ENCODE peak calls at places on chromosome 4, in eight cellular contexts. One of them, this sample, is unnamed.

GRCh38 chr4:187598246-187598645 is 397.3 kb upstream of the ZFP42 start:
- DNase-seq in lower lobe of right lung: no peak
- DNase-seq in A549: no peak
- DNase-seq in K562: no peak
- DNase-seq in CD8-positive, alpha-beta memory T cell: no peak
- DNase-seq in H9: no peak
- DNase-seq in CD8-positive, alpha-beta T cell: no peak
- DNase-seq in esophagus squamous epithelium: no peak
- DNase-seq in this sample: no peak

GRCh38 chr4:88257726-88258125 is 26.6 kb downstream of the PPM1K start:
- DNase-seq in lower lobe of right lung: no peak
- DNase-seq in A549: no peak
- DNase-seq in K562: no peak
- DNase-seq in CD8-positive, alpha-beta memory T cell: no peak
- DNase-seq in H9: no peak
- DNase-seq in CD8-positive, alpha-beta T cell: no peak
- DNase-seq in esophagus squamous epithelium: no peak
- DNase-seq in this sample: no peak

GRCh38 chr4:134327274-134328122 is 125.9 kb upstream of the PABPC4L start:
- DNase-seq in lower lobe of right lung: no peak
- DNase-seq in A549: no peak
- DNase-seq in K562: peak; percentile 77
- DNase-seq in CD8-positive, alpha-beta memory T cell: no peak
- DNase-seq in H9: no peak
- DNase-seq in CD8-positive, alpha-beta T cell: no peak
- DNase-seq in esophagus squamous epithelium: no peak
- DNase-seq in this sample: no peak

GRCh38 chr4:187782425-187782824 is 213.1 kb upstream of the ZFP42 start:
- DNase-seq in lower lobe of right lung: no peak
- DNase-seq in A549: no peak
- DNase-seq in K562: no peak
- DNase-seq in CD8-positive, alpha-beta memory T cell: no peak
- DNase-seq in H9: no peak
- DNase-seq in CD8-positive, alpha-beta T cell: no peak
- DNase-seq in esophagus squamous epithelium: no peak
- DNase-seq in this sample: no peak

GRCh38 chr4:47469951-47470350 is 6.4 kb upstream of the COMMD8 start:
- DNase-seq in lower lobe of right lung: no peak
- DNase-seq in A549: no peak
- DNase-seq in K562: no peak
- DNase-seq in CD8-positive, alpha-beta memory T cell: no peak
- DNase-seq in H9: no peak
- DNase-seq in CD8-positive, alpha-beta T cell: no peak
- DNase-seq in esophagus squamous epithelium: no peak
- DNase-seq in this sample: no peak

GRCh38 chr4:120921456-120922389 is 803 bp downstream of the PRDM5 start:
- DNase-seq in lower lobe of right lung: peak; percentile 75
- DNase-seq in A549: peak; percentile 61
- DNase-seq in K562: no peak
- DNase-seq in CD8-positive, alpha-beta memory T cell: no peak
- DNase-seq in H9: peak; percentile 53
- DNase-seq in CD8-positive, alpha-beta T cell: no peak
- DNase-seq in esophagus squamous epithelium: no peak
- DNase-seq in this sample: peak; percentile 1

GRCh38 chr4:75498041-75498440 is 16.2 kb downstream of the RCHY1 start:
- DNase-seq in lower lobe of right lung: no peak
- DNase-seq in A549: no peak
- DNase-seq in K562: no peak
- DNase-seq in CD8-positive, alpha-beta memory T cell: no peak
- DNase-seq in H9: no peak
- DNase-seq in CD8-positive, alpha-beta T cell: no peak
- DNase-seq in esophagus squamous epithelium: no peak
- DNase-seq in this sample: no peak

GRCh38 chr4:183832776-183833450 is 72.2 kb upstream of the STOX2 start:
- DNase-seq in lower lobe of right lung: no peak
- DNase-seq in A549: no peak
- DNase-seq in K562: no peak
- DNase-seq in CD8-positive, alpha-beta memory T cell: no peak
- DNase-seq in H9: no peak
- DNase-seq in CD8-positive, alpha-beta T cell: no peak
- DNase-seq in esophagus squamous epithelium: no peak
- DNase-seq in this sample: no peak

GRCh38 chr4:98642991-98643426 is 15.4 kb downstream of the TSPAN5 start:
- DNase-seq in lower lobe of right lung: no peak
- DNase-seq in A549: peak; percentile 71
- DNase-seq in K562: no peak
- DNase-seq in CD8-positive, alpha-beta memory T cell: no peak
- DNase-seq in H9: no peak
- DNase-seq in CD8-positive, alpha-beta T cell: no peak
- DNase-seq in esophagus squamous epithelium: no peak
- DNase-seq in this sample: no peak

DNA sequence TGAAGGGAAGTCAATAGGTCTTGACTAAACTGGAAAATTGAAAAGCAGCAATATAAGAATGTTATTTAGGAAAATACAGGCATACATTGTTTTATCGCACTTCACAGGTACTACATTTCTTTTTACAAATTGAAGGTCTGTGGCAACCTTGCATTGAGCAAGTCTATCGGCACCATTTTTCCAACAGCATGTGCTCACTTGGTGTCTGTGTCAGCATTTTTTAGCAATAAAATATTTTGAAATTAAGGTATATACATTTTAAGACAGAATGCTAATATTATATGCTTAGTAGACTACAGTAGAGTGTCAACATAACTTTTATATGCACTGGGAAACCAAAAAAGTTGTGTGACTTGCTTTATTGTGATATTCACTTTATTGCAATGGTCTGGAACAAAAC is 67.5 kb downstream of the HTRA3 start:
- DNase-seq in lower lobe of right lung: no peak
- DNase-seq in A549: no peak
- DNase-seq in K562: no peak
- DNase-seq in CD8-positive, alpha-beta memory T cell: no peak
- DNase-seq in H9: no peak
- DNase-seq in CD8-positive, alpha-beta T cell: no peak
- DNase-seq in esophagus squamous epithelium: no peak
- DNase-seq in this sample: no peak
- H3K9me3 ChIP-seq in lower lobe of right lung: no peaks in the 10 kb centered on the region
- H3K9me3 ChIP-seq in A549: no peaks in the 10 kb centered on the region
- H3K9me3 ChIP-seq in K562: peaks cover 14% of the 10 kb centered on the region
- H3K9me3 ChIP-seq in CD8-positive, alpha-beta memory T cell: no peaks in the 10 kb centered on the region
- H3K9me3 ChIP-seq in H9: no peaks in the 10 kb centered on the region
- H3K9me3 ChIP-seq in CD8-positive, alpha-beta T cell: no peaks in the 10 kb centered on the region
- H3K9me3 ChIP-seq in esophagus squamous epithelium: no peaks in the 10 kb centered on the region
- H3K9me3 ChIP-seq in this sample: no peaks in the 10 kb centered on the region

GRCh38 chr4:37745946-37746345 is 59.8 kb upstream of the RELL1 start:
- DNase-seq in lower lobe of right lung: no peak
- DNase-seq in A549: no peak
- DNase-seq in K562: no peak
- DNase-seq in CD8-positive, alpha-beta memory T cell: no peak
- DNase-seq in H9: no peak
- DNase-seq in CD8-positive, alpha-beta T cell: no peak
- DNase-seq in esophagus squamous epithelium: no peak
- DNase-seq in this sample: no peak

GRCh38 chr4:37748546-37748945 is 62.4 kb upstream of the RELL1 start:
- DNase-seq in lower lobe of right lung: no peak
- DNase-seq in A549: no peak
- DNase-seq in K562: no peak
- DNase-seq in CD8-positive, alpha-beta memory T cell: no peak
- DNase-seq in H9: no peak
- DNase-seq in CD8-positive, alpha-beta T cell: no peak
- DNase-seq in esophagus squamous epithelium: no peak
- DNase-seq in this sample: no peak

GRCh38 chr4:37754410-37755185 is 68.4 kb upstream of the RELL1 start:
- DNase-seq in lower lobe of right lung: no peak
- DNase-seq in A549: no peak
- DNase-seq in K562: no peak
- DNase-seq in CD8-positive, alpha-beta memory T cell: no peak
- DNase-seq in H9: no peak
- DNase-seq in CD8-positive, alpha-beta T cell: no peak
- DNase-seq in esophagus squamous epithelium: no peak
- DNase-seq in this sample: no peak

DNA sequence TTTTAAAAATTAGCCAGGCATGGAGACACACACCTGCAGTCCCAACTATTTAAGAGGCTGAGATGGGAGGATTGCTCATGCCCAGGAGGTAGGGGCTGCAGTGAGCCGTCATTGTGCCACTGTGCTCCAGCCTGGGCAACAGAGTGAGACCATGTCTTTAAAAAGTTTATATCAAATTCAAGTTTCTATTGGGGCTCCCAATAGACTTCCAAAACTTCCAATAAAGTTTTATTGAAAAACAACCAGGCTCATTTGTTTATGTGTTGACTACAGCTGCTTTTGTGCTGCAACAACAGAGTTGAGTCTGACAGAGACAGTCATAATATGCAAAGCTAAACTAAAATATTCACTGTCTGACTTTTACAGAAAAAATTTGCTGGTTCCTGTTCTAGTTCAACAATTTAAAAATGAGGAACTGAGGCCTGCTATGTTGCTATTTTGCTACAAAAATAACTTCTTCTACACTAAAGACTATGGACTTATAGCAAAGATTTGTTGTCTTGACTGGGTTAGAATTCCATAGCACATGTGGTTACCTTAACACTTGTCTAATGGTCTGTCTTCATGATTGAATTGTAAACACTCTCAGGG is 63.3 kb upstream of the RELL1 start:
- DNase-seq in lower lobe of right lung: no peak
- DNase-seq in A549: no peak
- DNase-seq in K562: no peak
- DNase-seq in CD8-positive, alpha-beta memory T cell: no peak
- DNase-seq in H9: no peak
- DNase-seq in CD8-positive, alpha-beta T cell: no peak
- DNase-seq in esophagus squamous epithelium: no peak
- DNase-seq in this sample: no peak
- H3K9me3 ChIP-seq in lower lobe of right lung: no peaks in the 10 kb centered on the region
- H3K9me3 ChIP-seq in A549: no peaks in the 10 kb centered on the region
- H3K9me3 ChIP-seq in K562: no peaks in the 10 kb centered on the region
- H3K9me3 ChIP-seq in CD8-positive, alpha-beta memory T cell: no peaks in the 10 kb centered on the region
- H3K9me3 ChIP-seq in H9: no peaks in the 10 kb centered on the region
- H3K9me3 ChIP-seq in CD8-positive, alpha-beta T cell: no peaks in the 10 kb centered on the region
- H3K9me3 ChIP-seq in esophagus squamous epithelium: no peaks in the 10 kb centered on the region
- H3K9me3 ChIP-seq in this sample: no peaks in the 10 kb centered on the region

GRCh38 chr4:622071-622995 is 3.0 kb upstream of the PDE6B start:
- DNase-seq in lower lobe of right lung: no peak
- DNase-seq in A549: no peak
- DNase-seq in K562: no peak
- DNase-seq in CD8-positive, alpha-beta memory T cell: no peak
- DNase-seq in H9: no peak
- DNase-seq in CD8-positive, alpha-beta T cell: no peak
- DNase-seq in esophagus squamous epithelium: no peak
- DNase-seq in this sample: no peak
- H3K9me3 ChIP-seq in lower lobe of right lung: no peaks in the 10 kb centered on the region
- H3K9me3 ChIP-seq in A549: no peaks in the 10 kb centered on the region
- H3K9me3 ChIP-seq in K562: no peaks in the 10 kb centered on the region
- H3K9me3 ChIP-seq in CD8-positive, alpha-beta memory T cell: no peaks in the 10 kb centered on the region
- H3K9me3 ChIP-seq in H9: no peaks in the 10 kb centered on the region
- H3K9me3 ChIP-seq in CD8-positive, alpha-beta T cell: no peaks in the 10 kb centered on the region
- H3K9me3 ChIP-seq in esophagus squamous epithelium: no peaks in the 10 kb centered on the region
- H3K9me3 ChIP-seq in this sample: no peaks in the 10 kb centered on the region

DNA sequence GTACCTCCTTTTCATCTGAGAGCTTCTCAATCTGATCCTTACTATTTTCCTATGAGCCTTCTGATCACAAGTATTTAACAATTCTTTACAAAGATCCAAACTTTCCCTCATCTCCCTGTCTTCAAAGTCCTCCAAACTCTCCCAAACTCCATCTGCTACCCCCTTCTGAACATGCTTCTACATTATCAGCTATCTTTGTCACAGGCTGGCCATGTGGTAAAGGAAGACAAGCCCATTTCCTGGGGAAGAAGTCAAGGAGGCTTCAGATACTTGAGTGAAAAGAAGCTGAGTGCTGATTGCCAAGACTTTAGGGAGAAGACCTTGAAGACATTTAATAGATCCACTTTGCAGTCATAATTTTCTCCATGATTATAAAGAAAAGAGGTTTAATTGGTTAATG is 231.4 kb downstream of the CWH43 start:
- DNase-seq in lower lobe of right lung: no peak
- DNase-seq in A549: no peak
- DNase-seq in K562: peak; percentile 69
- DNase-seq in CD8-positive, alpha-beta memory T cell: no peak
- DNase-seq in H9: no peak
- DNase-seq in CD8-positive, alpha-beta T cell: no peak
- DNase-seq in esophagus squamous epithelium: no peak
- DNase-seq in this sample: no peak
- H3K9me3 ChIP-seq in lower lobe of right lung: no peaks in the 10 kb centered on the region
- H3K9me3 ChIP-seq in A549: peaks cover 6% of the 10 kb centered on the region
- H3K9me3 ChIP-seq in K562: no peaks in the 10 kb centered on the region
- H3K9me3 ChIP-seq in CD8-positive, alpha-beta memory T cell: no peaks in the 10 kb centered on the region
- H3K9me3 ChIP-seq in H9: peaks cover 87% of the 10 kb centered on the region
- H3K9me3 ChIP-seq in CD8-positive, alpha-beta T cell: no peaks in the 10 kb centered on the region
- H3K9me3 ChIP-seq in esophagus squamous epithelium: no peaks in the 10 kb centered on the region
- H3K9me3 ChIP-seq in this sample: no peaks in the 10 kb centered on the region

DNA sequence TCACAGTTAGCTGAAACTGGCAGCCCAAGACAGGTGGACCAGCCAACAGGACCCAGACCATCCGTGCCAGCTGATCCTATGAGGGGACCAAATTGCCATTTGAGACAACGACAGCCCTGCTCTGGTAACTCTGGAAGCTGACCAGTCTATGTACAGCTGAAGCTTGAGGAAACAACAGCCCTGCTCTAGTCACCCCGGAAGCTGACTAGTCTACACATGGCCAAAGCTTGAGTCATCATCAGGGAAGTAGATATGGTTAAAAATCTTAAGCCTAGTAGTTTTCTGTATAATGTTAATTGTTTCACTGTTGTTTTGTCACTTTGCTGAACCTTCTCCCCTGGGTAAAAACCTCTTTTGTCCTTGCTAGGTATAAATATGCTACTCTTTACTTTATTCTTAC is 905.4 kb upstream of the NDST4 start:
- DNase-seq in lower lobe of right lung: no peak
- DNase-seq in A549: no peak
- DNase-seq in K562: no peak
- DNase-seq in CD8-positive, alpha-beta memory T cell: no peak
- DNase-seq in H9: no peak
- DNase-seq in CD8-positive, alpha-beta T cell: no peak
- DNase-seq in esophagus squamous epithelium: no peak
- DNase-seq in this sample: no peak
- H3K9me3 ChIP-seq in lower lobe of right lung: peaks cover 51% of the 10 kb centered on the region
- H3K9me3 ChIP-seq in A549: peaks cover 15% of the 10 kb centered on the region
- H3K9me3 ChIP-seq in K562: no peaks in the 10 kb centered on the region
- H3K9me3 ChIP-seq in CD8-positive, alpha-beta memory T cell: peaks cover 21% of the 10 kb centered on the region
- H3K9me3 ChIP-seq in H9: peaks cover 46% of the 10 kb centered on the region
- H3K9me3 ChIP-seq in CD8-positive, alpha-beta T cell: peaks cover 20% of the 10 kb centered on the region
- H3K9me3 ChIP-seq in esophagus squamous epithelium: peaks cover 35% of the 10 kb centered on the region
- H3K9me3 ChIP-seq in this sample: peaks cover 25% of the 10 kb centered on the region

GRCh38 chr4:57303012-57303751 is 193.0 kb upstream of the IGFBP7 start:
- DNase-seq in lower lobe of right lung: no peak
- DNase-seq in A549: peak; percentile 5
- DNase-seq in K562: no peak
- DNase-seq in CD8-positive, alpha-beta memory T cell: no peak
- DNase-seq in H9: no peak
- DNase-seq in CD8-positive, alpha-beta T cell: no peak
- DNase-seq in esophagus squamous epithelium: no peak
- DNase-seq in this sample: no peak
- H3K9me3 ChIP-seq in lower lobe of right lung: no peaks in the 10 kb centered on the region
- H3K9me3 ChIP-seq in A549: no peaks in the 10 kb centered on the region
- H3K9me3 ChIP-seq in K562: no peaks in the 10 kb centered on the region
- H3K9me3 ChIP-seq in CD8-positive, alpha-beta memory T cell: no peaks in the 10 kb centered on the region
- H3K9me3 ChIP-seq in H9: no peaks in the 10 kb centered on the region
- H3K9me3 ChIP-seq in CD8-positive, alpha-beta T cell: no peaks in the 10 kb centered on the region
- H3K9me3 ChIP-seq in esophagus squamous epithelium: no peaks in the 10 kb centered on the region
- H3K9me3 ChIP-seq in this sample: no peaks in the 10 kb centered on the region